ENCODE peak calls at places on chromosomes 12 and 14, in ten cellular contexts. A, G, J, N, Q, Y, C, S, L and O are unnamed samples.

GRCh38 chr12:89947437-89948265 is 239.0 kb upstream of the ATP2B1 start:
- DNase-seq in A (no peak), G (no peak), J (no peak), N (no peak), Q (no peak), Y (no peak), C (peak; percentile 55), S (peak; percentile 92), L (no peak), O (no peak)

GRCh38 chr12:130476451-130476850 is 138.8 kb downstream of the PIWIL1 start:
- DNase-seq in A (no peak), G (no peak), J (no peak), N (no peak), Q (no peak), Y (no peak), C (no peak), S (no peak), L (no peak), O (no peak)

GRCh38 chr14:32077081-32078029 is at the start of gene ARHGAP5:
- DNase-seq in A (no peak), G (peak; percentile 38), J (peak; percentile 73), N (peak; percentile 27), Q (peak; percentile 58), Y (peak; percentile 77), C (peak; percentile 51), S (peak; percentile 39), L (peak; percentile 76), O (peak; percentile 90)

GRCh38 chr14:71130491-71131179 is 223.4 kb downstream of the PCNX1 start:
- DNase-seq in A (no peak), G (no peak), J (no peak), N (no peak), Q (no peak), Y (no peak), C (no peak), S (no peak), L (no peak), O (peak; percentile 40)

GRCh38 chr12:29710104-29710503 is 73.6 kb downstream of the TMTC1 start:
- DNase-seq in A (no peak), G (peak; percentile 55), J (no peak), N (no peak), Q (no peak), Y (peak; percentile 53), C (no peak), S (no peak), L (peak; percentile 21), O (no peak)

GRCh38 chr14:84657866-84658385 is 872.0 kb upstream of the FLRT2 start:
- DNase-seq in A (no peak), G (no peak), J (no peak), N (no peak), Q (no peak), Y (no peak), C (no peak), S (no peak), L (no peak), O (no peak)

GRCh38 chr12:94504386-94504785 is 44.7 kb upstream of the CEP83 start:
- DNase-seq in A (no peak), G (no peak), J (no peak), N (no peak), Q (no peak), Y (no peak), C (no peak), S (no peak), L (no peak), O (no peak)

GRCh38 chr14:58272589-58273372 is 25.6 kb upstream of the ARID4A start:
- DNase-seq in A (no peak), G (no peak), J (no peak), N (peak; percentile 44), Q (peak; percentile 71), Y (peak; percentile 43), C (no peak), S (peak; percentile 75), L (no peak), O (no peak)

GRCh38 chr12:68686262-68686594 is 550 bp upstream of the NUP107 start:
- DNase-seq in A (no peak), G (no peak), J (no peak), N (no peak), Q (no peak), Y (no peak), C (no peak), S (no peak), L (no peak), O (no peak)

DNA sequence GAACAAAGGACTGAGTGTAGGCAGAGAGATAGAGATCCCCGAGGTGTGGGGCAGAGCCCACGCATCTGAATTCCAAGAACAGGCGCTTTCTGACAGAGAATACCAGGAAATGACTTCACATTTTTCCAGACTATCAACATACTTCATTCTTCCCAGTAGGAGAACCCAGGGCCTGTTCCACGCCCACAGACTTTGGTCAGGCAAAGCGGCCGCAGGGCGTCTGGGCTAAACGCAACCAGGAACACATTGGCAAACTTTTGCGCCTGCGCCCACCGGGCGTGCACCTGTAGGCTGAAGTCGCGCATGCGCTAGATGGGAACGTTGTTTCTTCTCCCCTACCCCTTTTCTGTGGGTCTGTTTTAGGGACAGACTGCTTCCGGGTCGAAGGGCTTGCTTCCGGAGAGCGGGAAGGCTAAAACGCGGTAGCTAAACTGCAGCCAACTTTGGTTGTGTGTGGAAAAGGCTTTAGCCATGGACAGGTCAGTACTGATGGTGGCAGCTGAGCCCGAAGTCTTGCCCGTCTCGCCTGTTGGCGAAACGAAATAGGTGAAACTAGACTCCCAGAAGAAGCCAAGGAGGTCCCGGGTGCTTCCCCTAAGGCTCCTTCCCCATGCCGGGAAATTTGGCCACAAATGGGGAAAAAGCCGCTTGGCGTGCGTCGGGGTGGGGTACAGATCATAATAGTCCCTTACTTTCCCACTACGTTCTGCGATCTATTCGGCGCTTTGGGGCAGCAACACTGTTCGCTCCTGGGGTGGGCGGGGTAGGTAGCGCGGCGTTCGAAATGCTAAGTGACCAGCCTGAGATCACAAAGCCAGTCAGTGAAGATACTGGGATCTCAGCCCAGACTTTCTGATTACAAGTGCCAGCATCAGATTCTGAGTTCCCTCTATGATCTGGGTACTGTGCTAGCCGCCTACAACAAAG is at the start of gene NUP107:
- DNase-seq in A (peak; percentile 87), G (peak; percentile 97), J (peak; percentile 97), N (peak; percentile 100), Q (peak; percentile 100), Y (peak; percentile 99), C (peak; percentile 99), S (peak; percentile 99), L (peak; percentile 100), O (peak; percentile 98)
- TF ChIP-seq POLR2A in A (no peak), G (peak; percentile 16), J (peak; percentile 56), N (no peak), Q (peak; percentile 76), Y (peak; percentile 51), C (no peak), S (peak; percentile 60), L (peak; percentile 54), O (no peak)

DNA sequence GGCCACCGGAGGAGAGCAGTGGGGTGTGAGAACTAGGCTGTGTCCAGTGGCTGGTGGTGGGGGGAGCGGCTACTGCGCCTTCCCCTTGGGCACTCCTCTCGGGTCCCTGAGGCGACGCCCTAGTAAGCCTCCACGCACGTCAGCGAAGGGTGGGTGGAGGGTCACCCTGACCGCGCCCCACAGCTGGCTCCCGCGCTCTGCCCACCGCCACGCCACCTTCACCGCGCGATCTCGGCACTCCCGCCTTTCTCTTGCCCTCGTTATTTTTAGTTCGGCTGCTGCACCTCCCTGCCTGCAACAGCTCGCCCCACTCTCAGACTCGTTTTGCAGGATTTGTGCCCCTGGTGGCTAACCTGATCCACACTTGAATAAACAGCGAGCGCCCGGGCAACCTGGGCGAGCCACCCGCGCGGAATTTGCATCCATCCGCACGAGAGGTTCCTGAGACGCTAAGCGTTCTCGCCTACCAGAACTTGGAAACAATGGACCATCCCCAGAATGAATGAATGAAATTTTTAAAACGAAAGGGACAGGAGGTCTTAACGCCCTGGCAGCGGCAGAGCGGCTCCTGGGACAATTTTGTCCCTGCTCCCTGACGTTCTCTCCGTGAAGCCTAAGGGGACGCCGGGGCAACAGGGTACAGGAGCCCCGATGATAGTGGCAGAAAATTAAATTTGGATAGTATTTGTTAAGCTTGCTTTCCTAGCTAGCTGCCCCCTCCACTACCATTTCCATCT is 7.0 kb upstream of the BMP4 start:
- DNase-seq in A (no peak), G (no peak), J (no peak), N (peak; percentile 70), Q (peak; percentile 69), Y (peak; percentile 49), C (no peak), S (peak; percentile 48), L (peak; percentile 46), O (no peak)
- TF ChIP-seq CTCF in A (peak; percentile 71), G (no peak), J (peak; percentile 47), N (peak; percentile 48), Q (peak; percentile 55), Y (peak; percentile 47), C (peak; percentile 27), S (peak; percentile 20), L (no peak), O (no peak)

GRCh38 chr12:64610092-64610659 is at the start of gene RASSF3:
- DNase-seq in A (peak; percentile 17), G (peak; percentile 14), J (peak; percentile 76), N (peak; percentile 82), Q (peak; percentile 82), Y (peak; percentile 82), C (peak; percentile 68), S (peak; percentile 71), L (peak; percentile 72), O (no peak)

GRCh38 chr12:64608901-64609542 is 1.3 kb upstream of the RASSF3 start:
- DNase-seq in A (no peak), G (no peak), J (peak; percentile 52), N (no peak), Q (peak; percentile 28), Y (no peak), C (peak; percentile 45), S (peak; percentile 92), L (no peak), O (no peak)

GRCh38 chr12:64611430-64612286 is 1.4 kb downstream of the RASSF3 start:
- DNase-seq in A (no peak), G (peak; percentile 14), J (peak; percentile 42), N (peak; percentile 64), Q (peak; percentile 64), Y (peak; percentile 43), C (peak; percentile 50), S (no peak), L (peak; percentile 57), O (no peak)

GRCh38 chr12:64609543-64610091 is 678 bp upstream of the RASSF3 start:
- DNase-seq in A (no peak), G (no peak), J (no peak), N (no peak), Q (no peak), Y (no peak), C (no peak), S (peak; percentile 50), L (no peak), O (no peak)

GRCh38 chr12:64610660-64611429 is 550 bp downstream of the RASSF3 start:
- DNase-seq in A (no peak), G (peak; percentile 20), J (peak; percentile 79), N (peak; percentile 69), Q (peak; percentile 66), Y (peak; percentile 71), C (peak; percentile 52), S (peak; percentile 54), L (peak; percentile 64), O (no peak)
- TF ChIP-seq POLR2A in A (peak; percentile 7), G (no peak), J (no peak), N (no peak), Q (peak; percentile 57), Y (no peak), C (no peak), S (no peak), L (no peak), O (no peak)

GRCh38 chr12:102022286-102022685 is 39.5 kb downstream of the WASHC3 start:
- DNase-seq in A (no peak), G (no peak), J (no peak), N (no peak), Q (no peak), Y (no peak), C (no peak), S (no peak), L (no peak), O (no peak)

GRCh38 chr12:102023343-102023930 is 38.4 kb downstream of the WASHC3 start:
- DNase-seq in A (no peak), G (no peak), J (no peak), N (no peak), Q (no peak), Y (no peak), C (no peak), S (no peak), L (no peak), O (no peak)

GRCh38 chr12:102029148-102029547 is 32.6 kb downstream of the WASHC3 start:
- DNase-seq in A (no peak), G (no peak), J (no peak), N (no peak), Q (no peak), Y (no peak), C (no peak), S (no peak), L (no peak), O (no peak)

GRCh38 chr12:102024765-102025164 is 37.0 kb downstream of the WASHC3 start:
- DNase-seq in A (no peak), G (no peak), J (no peak), N (no peak), Q (no peak), Y (no peak), C (no peak), S (no peak), L (no peak), O (no peak)

DNA sequence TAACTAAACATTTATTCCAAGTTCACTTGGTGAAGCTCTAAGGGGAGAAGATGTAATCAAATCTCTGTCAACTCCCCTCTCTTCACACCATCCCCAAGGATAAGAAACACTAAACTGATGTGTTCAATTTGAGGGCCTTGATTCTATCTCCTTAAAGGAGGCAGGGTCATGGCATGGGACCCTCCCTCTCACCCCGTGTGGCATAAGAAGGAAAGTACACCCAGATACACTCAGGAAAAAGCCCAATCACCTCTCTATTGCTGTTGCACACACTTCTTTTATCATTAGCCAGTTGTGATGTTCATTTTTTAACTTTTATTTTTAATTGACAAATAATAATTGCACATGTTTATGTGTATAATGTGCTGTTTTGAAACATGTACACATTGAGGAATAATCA is 35.1 kb downstream of the WASHC3 start:
- DNase-seq in A (no peak), G (no peak), J (no peak), N (no peak), Q (no peak), Y (no peak), C (no peak), S (no peak), L (no peak), O (no peak)
- TF ChIP-seq CTCF in A (no peak), G (no peak), J (no peak), N (no peak), Q (no peak), Y (no peak), C (no peak), S (no peak), L (no peak), O (no peak)